ENCODE peak calls at places on chromosomes 11 and 22, in five cellular contexts. H is lower lobe of right lung; P is MM.1S; I is BE2C; X is CD8-positive, alpha-beta T cell. V is an unnamed sample. For H3K27me3, the result is how much of the 10 kb centered on the place peaks cover.

GRCh38 chr11:1939006-1939626 is 8.0 kb upstream of the MRPL23 start:
- DNase-seq in X (peak), P (no peak), I (peak), H (no peak), V (peak)

GRCh38 chr11:91295591-91295990 is 929.0 kb upstream of the FAT3 start:
- DNase-seq in X (no peak), P (no peak), H (no peak), I (no peak), V (no peak)

GRCh38 chr11:120329556-120329955 is 4.5 kb downstream of the TLCD5 start:
- DNase-seq in X (no peak), H (no peak), P (no peak), I (no peak), V (no peak)

GRCh38 chr22:45376703-45377102 is 36.7 kb downstream of the SMC1B start:
- DNase-seq in I (no peak), X (no peak), P (no peak), H (no peak), V (no peak)

GRCh38 chr11:11349870-11350325 is 3.2 kb downstream of the CSNK2A3 start:
- DNase-seq in H (no peak), I (no peak), X (no peak), P (no peak), V (peak)

GRCh38 chr11:2531277-2531986 is 86.6 kb downstream of the KCNQ1 start:
- DNase-seq in X (peak), H (peak), I (peak), P (peak), V (peak)

GRCh38 chr11:103279821-103280220 is 170.6 kb downstream of the DYNC2H1 start:
- DNase-seq in X (no peak), H (no peak), I (no peak), P (peak), V (no peak)

GRCh38 chr22:41775338-41775737 is 25.1 kb upstream of the CCDC134 start:
- DNase-seq in I (no peak), X (no peak), H (no peak), P (no peak), V (no peak)

GRCh38 chr11:85685820-85686459 is at the start of gene CCDC89:
- DNase-seq in X (no peak), I (peak), P (no peak), H (peak), V (peak)

GRCh38 chr11:33257160-33257896 is at the start of gene HIPK3:
- DNase-seq in I (peak), P (peak), H (peak), X (peak), V (peak)

GRCh38 chr11:86063536-86063935 is 5.3 kb downstream of the PICALM start:
- DNase-seq in I (no peak), X (no peak), P (no peak), H (no peak), V (no peak)

GRCh38 chr22:44355688-44356070 is 42.9 kb upstream of the SHISAL1 start:
- DNase-seq in X (no peak), I (peak), P (no peak), H (peak), V (no peak)

GRCh38 chr22:24758164-24758799 is 16.2 kb downstream of the PIWIL3 start:
- DNase-seq in X (peak), P (peak), H (no peak), I (peak), V (no peak)

GRCh38 chr11:2561283-2562180 is 116.7 kb downstream of the KCNQ1 start:
- DNase-seq in P (no peak), H (peak), I (peak), X (no peak), V (no peak)

GRCh38 chr11:126522152-126522551 is 166.7 kb downstream of the ST3GAL4 start:
- DNase-seq in H (no peak), I (no peak), X (no peak), P (no peak), V (no peak)

GRCh38 chr11:65615950-65616574 is 486 bp downstream of the PCNX3 start:
- DNase-seq in X (no peak), P (peak), I (peak), H (no peak), V (peak)

GRCh38 chr11:17687946-17688670 is 31.3 kb upstream of the MYOD1 start:
- DNase-seq in X (no peak), I (no peak), P (no peak), H (no peak), V (no peak)

GRCh38 chr22:37745548-37746365 is 48.9 kb downstream of the TRIOBP start:
- DNase-seq in X (peak), P (peak), H (peak), I (peak), V (peak)

GRCh38 chr11:125062931-125063428 is at the start of gene SLC37A2:
- DNase-seq in P (peak), H (peak), X (peak), I (peak), V (peak)

GRCh38 chr22:19972652-19973550 is 31.3 kb upstream of the TXNRD2 start:
- DNase-seq in P (no peak), I (no peak), X (no peak), H (no peak), V (no peak)

GRCh38 chr11:57277845-57278720 is 41.0 kb upstream of the APLNR start:
- DNase-seq in X (peak), P (no peak), I (peak), H (peak), V (peak)

GRCh38 chr11:103798029-103798428 is 238.4 kb upstream of the DDI1 start:
- DNase-seq in I (no peak), P (peak), X (no peak), H (no peak), V (no peak)

GRCh38 chr11:89491141-89491690 is at the start of gene NOX4:
- DNase-seq in I (peak), P (no peak), H (peak), X (no peak), V (peak)

GRCh38 chr11:60428517-60428916 is 855 bp upstream of the MS4A5 start:
- DNase-seq in X (no peak), P (no peak), H (no peak), I (no peak), V (peak)

GRCh38 chr11:115623021-115623451 is 118.8 kb upstream of the CADM1 start:
- DNase-seq in P (no peak), X (no peak), H (peak), I (no peak), V (peak)

GRCh38 chr11:120208777-120209176 is 2.1 kb upstream of the OAF start:
- DNase-seq in H (no peak), I (no peak), X (no peak), P (no peak), V (peak)

GRCh38 chr22:23007823-23008222 is 62.5 kb upstream of the GNAZ start:
- DNase-seq in H (no peak), I (no peak), P (no peak), X (no peak), V (no peak)

GRCh38 chr11:118708296-118708695 is 28.8 kb upstream of the TREH start:
- DNase-seq in X (no peak), P (no peak), I (no peak), H (no peak), V (no peak)
- H3K27me3 ChIP-seq in X (under half), P (under half), I (under half), H (under half), V (under half)

GRCh38 chr11:134532921-134533421 is 120.9 kb upstream of the B3GAT1 start:
- DNase-seq in H (no peak), X (no peak), P (no peak), I (no peak), V (no peak)
- H3K27me3 ChIP-seq in H (under half), X (under half), P (under half), I (under half), V (under half)

GRCh38 chr11:130763087-130763980 is 152.9 kb downstream of the SNX19 start:
- DNase-seq in P (no peak), X (no peak), H (no peak), I (no peak), V (no peak)

GRCh38 chr11:130766650-130767297 is 149.5 kb downstream of the SNX19 start:
- DNase-seq in X (no peak), H (no peak), I (no peak), P (no peak), V (no peak)

GRCh38 chr11:130765369-130765768 is 150.9 kb downstream of the SNX19 start:
- DNase-seq in P (no peak), H (no peak), I (no peak), X (no peak), V (no peak)

GRCh38 chr11:130762342-130763037 is 153.8 kb downstream of the SNX19 start:
- DNase-seq in X (no peak), P (no peak), H (peak), I (no peak), V (no peak)

GRCh38 chr11:130765951-130766649 is 150.2 kb downstream of the SNX19 start:
- DNase-seq in P (peak), I (no peak), X (no peak), H (no peak), V (no peak)
- H3K27me3 ChIP-seq in P (under half), I (under half), X (under half), H (under half), V (under half)

DNA sequence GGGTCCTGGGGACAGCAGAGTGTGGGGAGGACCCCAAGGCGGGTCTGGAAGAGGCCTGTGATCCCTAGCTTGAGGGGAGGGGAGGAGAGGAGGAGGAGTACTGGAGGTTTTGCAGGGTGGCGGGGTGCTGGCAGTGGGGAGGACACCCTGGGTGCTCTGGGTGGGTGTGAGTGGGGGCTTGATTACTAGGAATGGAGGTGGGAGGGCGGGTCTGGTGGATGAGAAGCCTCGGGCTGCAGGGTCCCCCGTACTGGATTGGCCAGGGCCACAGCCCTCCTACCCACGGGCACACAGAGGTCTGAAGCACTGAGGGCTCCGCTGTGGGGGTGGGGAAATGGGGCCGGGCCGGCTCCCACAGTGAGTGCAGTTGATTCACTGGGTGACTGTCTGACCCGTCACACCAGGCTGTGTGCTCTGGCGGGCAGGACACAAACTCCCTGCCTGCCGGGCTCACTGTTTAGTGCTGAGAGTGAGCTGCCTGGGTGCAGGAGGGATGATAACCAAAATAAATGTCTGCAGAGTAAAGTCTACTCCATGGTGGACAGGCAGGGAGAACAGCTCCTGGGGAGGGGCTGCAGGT is 114.2 kb downstream of the CACNA1I start:
- DNase-seq in X (no peak), I (no peak), H (no peak), P (no peak), V (no peak)
- H3K27me3 ChIP-seq in X (under half), I (under half), H (half or more), P (half or more), V (under half)